ENCODE peak calls at places on chromosomes 2 and 18, in nine cellular contexts. C is GM12865; S is stimulated activated CD4-positive, alpha-beta T cell treated with anti-CD3 and anti-CD28 coated beads, Interleukin-1b, Interleukin-23, amount 100 ng/mL, for 1 hour; L is midbrain; J is Kasumi-1; T is ecto neural progenitor cell; W is NCI-H510A treated with DMSO at 0.1 percent for 48 hours; I is activated CD8-positive, alpha-beta T cell treated with anti-CD3 and anti-CD28 coated beads, Interleukin-2, amount 10 ng/mL, durations not matched to agents 7 days and 5 days; D is epithelial cell of esophagus. M is an unnamed sample.

GRCh38 chr2:54579061-54579681 is 123.0 kb downstream of the SPTBN1 start:
- DNase-seq in T (no peak), L (no peak), J (no peak), C (no peak), I (no peak), W (no peak), D (no peak), S (no peak), M (no peak)

GRCh38 chr2:113174369-113174735 is 581 bp downstream of the PSD4 start:
- DNase-seq in W (no peak), C (peak), T (no peak), S (no peak), D (no peak), I (peak), J (no peak), L (no peak), M (no peak)

GRCh38 chr18:36572135-36572856 is 256.5 kb downstream of the TPGS2 start:
- DNase-seq in W (peak), S (no peak), I (peak), D (peak), C (peak), T (no peak), J (peak), L (peak), M (no peak)

GRCh38 chr18:25647404-25647803 is 295.4 kb upstream of the ZNF521 start:
- DNase-seq in T (no peak), L (no peak), W (no peak), J (no peak), I (no peak), D (no peak), S (no peak), C (no peak), M (no peak)

GRCh38 chr2:236848467-236848866 is 237.2 kb upstream of the COPS8 start:
- DNase-seq in T (no peak), S (no peak), D (no peak), I (no peak), C (no peak), W (peak), L (no peak), J (no peak), M (no peak)

GRCh38 chr18:27185025-27185763 is at the start of gene CHST9:
- DNase-seq in S (no peak), L (no peak), J (no peak), I (no peak), T (peak), C (no peak), D (peak), W (peak), M (no peak)

GRCh38 chr2:136383161-136383560 is 265.2 kb upstream of the CXCR4 start:
- DNase-seq in C (no peak), W (no peak), L (no peak), D (no peak), J (no peak), I (no peak), S (no peak), T (no peak), M (no peak)

GRCh38 chr18:59643740-59644139 is 53.5 kb downstream of the CCBE1 start:
- DNase-seq in J (no peak), S (no peak), D (no peak), T (no peak), I (no peak), C (no peak), W (no peak), L (no peak), M (no peak)

GRCh38 chr2:112153179-112153490 is 14.9 kb downstream of the FBLN7 start:
- DNase-seq in J (no peak), T (no peak), I (peak), S (no peak), D (no peak), L (no peak), C (no peak), W (no peak), M (no peak)

GRCh38 chr2:53460347-53460746 is 307.3 kb upstream of the CHAC2 start:
- DNase-seq in W (no peak), I (no peak), S (no peak), L (no peak), J (no peak), T (no peak), D (peak), C (no peak), M (no peak)

GRCh38 chr2:142951190-142952007 is 73.9 kb downstream of the KYNU start:
- DNase-seq in W (no peak), I (no peak), C (no peak), T (no peak), L (no peak), S (no peak), D (no peak), J (no peak), M (no peak)